ENCODE peak calls at places on chromosomes 11 and 22, in eight cellular contexts. G is H54; J is activated CD4-positive, alpha-beta T cell treated with anti-CD3 and anti-CD28 coated beads, Interleukin-2, amount 10 ng/mL, durations not matched to agents 7 days and 5 days; N is substantia nigra; T is T-cell; M is Calu3; H is HCT116; W is activated CD8-positive, alpha-beta memory T cell treated with anti-CD3 and anti-CD28 coated beads, Interleukin-2, amount 50 U/mL, for 4 hours. I is an unnamed sample.

GRCh38 chr22:27170491-27170890 is 513.1 kb downstream of the MIAT start:
- DNase-seq in G (peak; percentile 60), J (no peak), N (no peak), T (no peak), M (peak; percentile 21), H (peak; percentile 29), W (no peak), I (peak; percentile 74)

GRCh38 chr11:2466869-2467694 is 22.3 kb downstream of the KCNQ1 start:
- DNase-seq in G (no peak), J (peak; percentile 83), N (no peak), T (peak; percentile 49), M (no peak), H (no peak), W (no peak), I (no peak)

GRCh38 chr11:34366522-34366921 is 8.7 kb upstream of the ABTB2 start:
- DNase-seq in G (no peak), J (no peak), N (no peak), T (no peak), M (peak; percentile 62), H (peak; percentile 73), W (no peak), I (no peak)

GRCh38 chr11:2534131-2534956 is 89.5 kb downstream of the KCNQ1 start:
- DNase-seq in G (peak; percentile 98), J (no peak), N (no peak), T (no peak), M (peak; percentile 77), H (peak; percentile 53), W (no peak), I (no peak)

GRCh38 chr11:103591554-103591953 is 444.9 kb upstream of the DDI1 start:
- DNase-seq in G (no peak), J (no peak), N (no peak), T (no peak), M (no peak), H (no peak), W (no peak), I (no peak)

GRCh38 chr11:25242928-25243327 is 746.1 kb downstream of the LUZP2 start:
- DNase-seq in G (no peak), J (no peak), N (no peak), T (no peak), M (no peak), H (no peak), W (no peak), I (no peak)

GRCh38 chr11:119796363-119797060 is 67.5 kb upstream of the NECTIN1 start:
- DNase-seq in G (no peak), J (no peak), N (no peak), T (no peak), M (no peak), H (no peak), W (no peak), I (no peak)

GRCh38 chr11:843818-844692 is 1.4 kb downstream of the TSPAN4 start:
- DNase-seq in G (peak; percentile 95), J (no peak), N (no peak), T (no peak), M (peak; percentile 60), H (no peak), W (no peak), I (peak; percentile 97)

GRCh38 chr11:65558002-65558784 is at the start of gene LTBP3:
- DNase-seq in G (no peak), J (no peak), N (peak; percentile 68), T (no peak), M (peak; percentile 81), H (no peak), W (peak; percentile 40), I (peak; percentile 66)

GRCh38 chr11:28969832-28970231 is 861.6 kb downstream of the METTL15 start:
- DNase-seq in G (no peak), J (no peak), N (no peak), T (no peak), M (no peak), H (no peak), W (no peak), I (no peak)

GRCh38 chr11:17734418-17734911 is at the start of gene KCNC1:
- DNase-seq in G (no peak), J (no peak), N (no peak), T (no peak), M (peak; percentile 37), H (no peak), W (no peak), I (no peak)

GRCh38 chr11:33976351-33977199 is 75.0 kb upstream of the CAPRIN1 start:
- DNase-seq in G (no peak), J (no peak), N (no peak), T (no peak), M (no peak), H (no peak), W (no peak), I (no peak)

GRCh38 chr11:120034881-120035620 is 102.9 kb downstream of the TRIM29 start:
- DNase-seq in G (no peak), J (no peak), N (no peak), T (no peak), M (no peak), H (no peak), W (no peak), I (no peak)

GRCh38 chr11:104256525-104256924 is 92.6 kb upstream of the PDGFD start:
- DNase-seq in G (no peak), J (no peak), N (no peak), T (no peak), M (no peak), H (no peak), W (no peak), I (peak; percentile 13)

GRCh38 chr11:68632802-68633201 is 51.5 kb upstream of the GAL start:
- DNase-seq in G (peak; percentile 40), J (peak; percentile 65), N (no peak), T (peak; percentile 54), M (peak; percentile 68), H (peak; percentile 79), W (no peak), I (peak; percentile 43)

GRCh38 chr11:43861141-43861540 is 19.5 kb upstream of the ALKBH3 start:
- DNase-seq in G (no peak), J (no peak), N (no peak), T (no peak), M (no peak), H (no peak), W (no peak), I (no peak)

GRCh38 chr22:21448627-21449416 is 18.4 kb upstream of the TMEM191C start:
- DNase-seq in G (no peak), J (peak; percentile 4), N (no peak), T (no peak), M (no peak), H (no peak), W (peak; percentile 6), I (no peak)

GRCh38 chr11:50098186-50098725 is 65.6 kb downstream of the OR4C45 start:
- DNase-seq in G (no peak), J (no peak), N (no peak), T (no peak), M (no peak), H (no peak), W (no peak), I (no peak)

GRCh38 chr11:40289370-40289769 is 1170.1 kb downstream of the LRRC4C start:
- DNase-seq in G (no peak), J (no peak), N (no peak), T (no peak), M (no peak), H (no peak), W (no peak), I (no peak)

GRCh38 chr11:1931326-1931725 is 11.8 kb downstream of the TNNT3 start:
- DNase-seq in G (no peak), J (no peak), N (no peak), T (no peak), M (no peak), H (no peak), W (no peak), I (peak; percentile 33)

GRCh38 chr11:67640021-67640757 is 626 bp upstream of the TBX10 start:
- DNase-seq in G (no peak), J (peak; percentile 66), N (peak; percentile 31), T (peak; percentile 55), M (peak; percentile 70), H (peak; percentile 36), W (peak; percentile 55), I (no peak)

GRCh38 chr11:69352715-69353325 is 58.9 kb downstream of the MYEOV start:
- DNase-seq in G (peak; percentile 52), J (no peak), N (no peak), T (no peak), M (peak; percentile 54), H (peak; percentile 54), W (no peak), I (peak; percentile 61)

GRCh38 chr11:3626250-3626960 is 15.4 kb downstream of the ART5 start:
- DNase-seq in G (no peak), J (no peak), N (no peak), T (no peak), M (no peak), H (no peak), W (no peak), I (no peak)

GRCh38 chr11:118194835-118195627 is 18.6 kb upstream of the SCN2B start:
- DNase-seq in G (peak; percentile 30), J (no peak), N (peak; percentile 64), T (no peak), M (peak; percentile 81), H (no peak), W (no peak), I (peak; percentile 85)

GRCh38 chr22:20807315-20807752 is 33.4 kb downstream of the SERPIND1 start:
- DNase-seq in G (peak; percentile 48), J (no peak), N (no peak), T (no peak), M (no peak), H (peak; percentile 8), W (no peak), I (peak; percentile 69)

GRCh38 chr11:67274768-67275605 is 8.7 kb downstream of the GRK2 start:
- DNase-seq in G (no peak), J (no peak), N (no peak), T (no peak), M (no peak), H (no peak), W (peak; percentile 15), I (no peak)

GRCh38 chr11:128042290-128042751 is 545.0 kb downstream of the ETS1 start:
- DNase-seq in G (no peak), J (no peak), N (no peak), T (no peak), M (no peak), H (no peak), W (no peak), I (no peak)

GRCh38 chr11:12085371-12086251 is 24.8 kb upstream of the MICAL2 start:
- DNase-seq in G (no peak), J (no peak), N (no peak), T (no peak), M (no peak), H (no peak), W (no peak), I (no peak)

GRCh38 chr11:70854201-70854600 is 398.2 kb downstream of the SHANK2 start:
- DNase-seq in G (no peak), J (no peak), N (no peak), T (no peak), M (no peak), H (no peak), W (no peak), I (no peak)

GRCh38 chr11:132803436-132803835 is 728.9 kb downstream of the OPCML start:
- DNase-seq in G (no peak), J (no peak), N (no peak), T (no peak), M (no peak), H (no peak), W (no peak), I (no peak)

GRCh38 chr11:7527029-7527428 is 13.2 kb downstream of the PPFIBP2 start:
- DNase-seq in G (no peak), J (peak; percentile 82), N (no peak), T (peak; percentile 15), M (no peak), H (no peak), W (no peak), I (no peak)

GRCh38 chr11:124633355-124633754 is 10.7 kb downstream of the TBRG1 start:
- DNase-seq in G (no peak), J (no peak), N (no peak), T (no peak), M (no peak), H (no peak), W (no peak), I (no peak)

GRCh38 chr11:82631722-82632630 is 101.7 kb downstream of the FAM181B start:
- DNase-seq in G (no peak), J (no peak), N (no peak), T (no peak), M (no peak), H (no peak), W (no peak), I (no peak)

GRCh38 chr11:33214187-33214586 is 43.0 kb upstream of the HIPK3 start:
- DNase-seq in G (no peak), J (no peak), N (no peak), T (no peak), M (no peak), H (no peak), W (no peak), I (no peak)